ENCODE peak calls at places on chromosome 20, in six cellular contexts. N is tibial nerve, Z is stomach, H is DND-41, O is pancreas, L is A549. S is an unnamed sample.

GRCh38 chr20:36607586-36608387 is 2.2 kb downstream of the RAB5IF start:
- DNase-seq in N (no peak), Z (peak), H (no peak), O (no peak), L (peak), S (no peak)

GRCh38 chr20:36063916-36064660 is 90.5 kb upstream of the EPB41L1 start:
- DNase-seq in N (no peak), Z (no peak), H (no peak), O (no peak), L (no peak), S (no peak)

GRCh38 chr20:2835331-2835796 is 5.1 kb downstream of the PCED1A start:
- DNase-seq in N (no peak), Z (no peak), H (no peak), O (no peak), L (no peak), S (no peak)

GRCh38 chr20:10985536-10985935 is 311.7 kb upstream of the JAG1 start:
- DNase-seq in N (peak), Z (no peak), H (no peak), O (no peak), L (peak), S (peak)

GRCh38 chr20:4509825-4510522 is 211.7 kb upstream of the PRND start:
- DNase-seq in N (no peak), Z (no peak), H (no peak), O (no peak), L (peak), S (peak)

GRCh38 chr20:57251344-57251743 is 15.1 kb downstream of the BMP7 start:
- DNase-seq in N (no peak), Z (no peak), H (peak), O (no peak), L (no peak), S (peak)

GRCh38 chr20:49237531-49237930 is 18.3 kb downstream of the DDX27 start:
- DNase-seq in N (no peak), Z (no peak), H (no peak), O (no peak), L (no peak), S (no peak)

GRCh38 chr20:12914804-12915203 is 94.0 kb upstream of the SPTLC3 start:
- DNase-seq in N (no peak), Z (no peak), H (no peak), O (no peak), L (no peak), S (no peak)

GRCh38 chr20:17833036-17833674 is 133.4 kb downstream of the BANF2 start:
- DNase-seq in N (no peak), Z (no peak), H (no peak), O (no peak), L (no peak), S (no peak)

GRCh38 chr20:63441136-63441776 is 31.2 kb downstream of the KCNQ2 start:
- DNase-seq in N (no peak), Z (no peak), H (no peak), O (no peak), L (no peak), S (no peak)

GRCh38 chr20:64105846-64106434 is 1.4 kb downstream of the NPBWR2 start:
- DNase-seq in N (no peak), Z (no peak), H (no peak), O (peak), L (no peak), S (no peak)

GRCh38 chr20:16942702-16943101 is 194.5 kb downstream of the OTOR start:
- DNase-seq in N (no peak), Z (no peak), H (no peak), O (no peak), L (no peak), S (no peak)

GRCh38 chr20:41180599-41181333 is 43.4 kb downstream of the PLCG1 start:
- DNase-seq in N (peak), Z (peak), H (no peak), O (no peak), L (no peak), S (no peak)

GRCh38 chr20:3898639-3899038 is 9.5 kb downstream of the PANK2 start:
- DNase-seq in N (no peak), Z (no peak), H (no peak), O (no peak), L (no peak), S (no peak)

GRCh38 chr20:48065833-48066232 is 280.6 kb upstream of the SULF2 start:
- DNase-seq in N (no peak), Z (no peak), H (no peak), O (no peak), L (no peak), S (no peak)

GRCh38 chr20:43386878-43387277 is 70.8 kb upstream of the SRSF6 start:
- DNase-seq in N (no peak), Z (no peak), H (no peak), O (no peak), L (no peak), S (no peak)

GRCh38 chr20:44910690-44911262 is 916 bp downstream of the PABPC1L start:
- DNase-seq in N (no peak), Z (no peak), H (no peak), O (peak), L (peak), S (no peak)

GRCh38 chr20:37526839-37527637 is 638 bp downstream of the BLCAP start:
- DNase-seq in N (no peak), Z (peak), H (no peak), O (no peak), L (peak), S (no peak)

GRCh38 chr20:57403216-57403615 is 12.0 kb downstream of the RBM38 start:
- DNase-seq in N (no peak), Z (no peak), H (no peak), O (no peak), L (no peak), S (no peak)

GRCh38 chr20:24783631-24784492 is 165.2 kb upstream of the CST7 start:
- DNase-seq in N (no peak), Z (peak), H (peak), O (peak), L (peak), S (no peak)

GRCh38 chr20:47167846-47168245 is 188.7 kb downstream of the ZMYND8 start:
- DNase-seq in N (no peak), Z (no peak), H (no peak), O (no peak), L (no peak), S (no peak)

GRCh38 chr20:5714261-5715041 is 35.8 kb upstream of the SHLD1 start:
- DNase-seq in N (no peak), Z (no peak), H (peak), O (no peak), L (peak), S (peak)

GRCh38 chr20:5085380-5085779 is 34.4 kb downstream of the PCNA start:
- DNase-seq in N (no peak), Z (peak), H (no peak), O (no peak), L (no peak), S (no peak)

GRCh38 chr20:17626217-17627007 is 55.6 kb downstream of the RRBP1 start:
- DNase-seq in N (no peak), Z (peak), H (no peak), O (peak), L (no peak), S (no peak)

GRCh38 chr20:23061713-23062561 is 12.5 kb upstream of the THBD start:
- DNase-seq in N (no peak), Z (no peak), H (peak), O (no peak), L (peak), S (peak)

GRCh38 chr20:63744574-63745423 is 5.2 kb downstream of the SLC2A4RG start:
- DNase-seq in N (no peak), Z (no peak), H (no peak), O (no peak), L (no peak), S (no peak)

GRCh38 chr20:41172296-41173140 is 35.2 kb downstream of the PLCG1 start:
- DNase-seq in N (no peak), Z (peak), H (no peak), O (peak), L (no peak), S (no peak)

GRCh38 chr20:39974966-39975501 is 714.0 kb downstream of the MAFB start:
- DNase-seq in N (no peak), Z (no peak), H (no peak), O (no peak), L (no peak), S (no peak)

GRCh38 chr20:38990728-38991127 is 28.6 kb downstream of the DHX35 start:
- DNase-seq in N (no peak), Z (no peak), H (no peak), O (no peak), L (no peak), S (no peak)

GRCh38 chr20:64031822-64032314 is 4.1 kb upstream of the C20orf204 start:
- DNase-seq in N (no peak), Z (no peak), H (no peak), O (no peak), L (no peak), S (no peak)

GRCh38 chr20:2256132-2256531 is 39.7 kb upstream of the TGM3 start:
- DNase-seq in N (no peak), Z (no peak), H (no peak), O (no peak), L (no peak), S (no peak)

GRCh38 chr20:57070296-57070695 is 196.1 kb downstream of the BMP7 start:
- DNase-seq in N (no peak), Z (no peak), H (no peak), O (peak), L (no peak), S (no peak)

GRCh38 chr20:17533396-17533795 is 2.2 kb upstream of the BFSP1 start:
- DNase-seq in N (peak), Z (no peak), H (peak), O (no peak), L (peak), S (peak)

GRCh38 chr20:36644713-36645109 is 1.3 kb downstream of the SLA2 start:
- DNase-seq in N (no peak), Z (no peak), H (no peak), O (no peak), L (no peak), S (no peak)

GRCh38 chr20:62852196-62852595 is 9.4 kb downstream of the TCFL5 start:
- DNase-seq in N (no peak), Z (no peak), H (no peak), O (peak), L (no peak), S (no peak)

GRCh38 chr20:31916724-31917123 is 35.1 kb downstream of the PDRG1 start:
- DNase-seq in N (no peak), Z (no peak), H (no peak), O (no peak), L (no peak), S (no peak)
- TF ChIP-seq CTCF in N (no peak), Z (no peak), H (no peak), O (no peak), L (no peak), S (no peak)

DNA sequence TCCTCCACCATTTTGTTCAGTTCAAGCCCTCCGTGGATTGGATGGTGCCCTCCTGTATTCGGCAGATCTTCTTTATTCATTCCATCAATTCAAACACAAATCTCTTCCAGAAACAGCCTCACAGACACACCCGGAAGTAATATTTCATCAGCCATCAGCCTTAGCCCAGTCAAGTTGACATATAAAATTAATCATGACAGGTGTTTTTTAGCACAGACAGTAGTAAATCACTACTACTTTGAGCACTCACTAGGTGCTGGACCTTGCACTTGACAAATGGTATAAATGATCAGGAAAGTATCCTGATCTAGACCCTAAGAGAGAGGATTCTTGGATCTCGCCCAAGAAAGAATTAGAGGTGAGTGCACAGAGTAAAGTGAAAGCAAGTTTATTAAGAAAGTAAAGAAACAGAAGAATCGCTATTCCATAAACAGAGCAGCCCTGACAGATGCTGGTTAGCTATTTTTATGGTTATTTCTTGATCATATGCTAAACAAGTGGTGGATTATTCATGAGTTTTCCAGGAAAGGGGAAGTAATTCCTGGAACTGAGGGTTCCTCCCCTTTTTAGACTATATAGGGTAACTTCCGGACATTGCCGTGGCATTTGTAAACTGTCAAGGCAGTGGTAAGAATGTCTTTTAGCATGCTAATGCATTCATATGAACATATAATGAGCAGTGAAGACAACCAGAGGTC is 194.6 kb upstream of the LAMP5 start:
- DNase-seq in N (no peak), Z (no peak), H (no peak), O (no peak), L (no peak), S (no peak)
- H3K27ac ChIP-seq in N (no peak), Z (peak), H (no peak), O (no peak), L (peak), S (no peak)

GRCh38 chr20:32443386-32443974 is 85.3 kb downstream of the ASXL1 start:
- DNase-seq in N (no peak), Z (no peak), H (no peak), O (no peak), L (no peak), S (no peak)

GRCh38 chr20:32440758-32441078 is 82.6 kb downstream of the ASXL1 start:
- DNase-seq in N (no peak), Z (no peak), H (no peak), O (no peak), L (no peak), S (no peak)

GRCh38 chr20:32441638-32442037 is 83.5 kb downstream of the ASXL1 start:
- DNase-seq in N (no peak), Z (peak), H (no peak), O (no peak), L (no peak), S (no peak)

GRCh38 chr20:32444474-32445220 is 86.5 kb downstream of the ASXL1 start:
- DNase-seq in N (no peak), Z (peak), H (no peak), O (no peak), L (no peak), S (no peak)

DNA sequence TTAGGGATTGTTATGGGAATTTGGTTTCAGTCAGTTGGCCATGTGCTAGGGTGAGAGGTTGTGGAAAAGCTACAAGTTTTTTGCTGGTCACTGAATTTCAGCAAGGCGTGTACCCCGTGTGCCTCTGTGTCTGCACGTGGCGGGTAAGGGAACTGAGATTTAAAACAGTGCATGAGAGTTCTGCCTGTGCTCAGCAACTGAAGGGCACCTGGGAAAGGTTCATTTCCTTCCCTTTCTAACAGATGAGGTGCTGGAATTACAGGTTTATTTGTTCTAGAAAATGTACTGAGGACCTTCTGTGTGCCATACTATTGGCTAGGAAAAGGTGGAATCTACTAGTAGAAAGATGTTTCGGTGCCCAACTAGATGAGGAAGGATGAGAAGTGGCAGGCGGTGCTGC is 84.5 kb downstream of the ASXL1 start:
- DNase-seq in N (no peak), Z (no peak), H (no peak), O (no peak), L (no peak), S (no peak)
- TF ChIP-seq CTCF in N (no peak), Z (no peak), H (no peak), O (no peak), L (no peak), S (no peak)

GRCh38 chr20:868279-868678 is 34.8 kb downstream of the FAM110A start:
- DNase-seq in N (no peak), Z (no peak), H (no peak), O (no peak), L (no peak), S (no peak)
- H3K27ac ChIP-seq in N (no peak), Z (no peak), H (no peak), O (no peak), L (no peak), S (no peak)

GRCh38 chr20:19249515-19249914 is 37.1 kb downstream of the SLC24A3 start:
- DNase-seq in N (peak), Z (no peak), H (no peak), O (no peak), L (peak), S (no peak)
- TF ChIP-seq CTCF in N (no peak), Z (no peak), H (no peak), O (no peak), L (peak), S (no peak)

GRCh38 chr20:58448958-58449357 is 59.9 kb downstream of the VAPB start:
- DNase-seq in N (no peak), Z (no peak), H (no peak), O (no peak), L (no peak), S (no peak)

GRCh38 chr20:58452667-58453255 is 62.4 kb downstream of the APCDD1L start:
- DNase-seq in N (no peak), Z (no peak), H (no peak), O (no peak), L (no peak), S (no peak)

GRCh38 chr20:58449703-58450138 is 60.7 kb downstream of the VAPB start:
- DNase-seq in N (no peak), Z (no peak), H (no peak), O (no peak), L (no peak), S (no peak)

GRCh38 chr20:58447733-58448391 is 58.8 kb downstream of the VAPB start:
- DNase-seq in N (peak), Z (peak), H (peak), O (no peak), L (peak), S (peak)

DNA sequence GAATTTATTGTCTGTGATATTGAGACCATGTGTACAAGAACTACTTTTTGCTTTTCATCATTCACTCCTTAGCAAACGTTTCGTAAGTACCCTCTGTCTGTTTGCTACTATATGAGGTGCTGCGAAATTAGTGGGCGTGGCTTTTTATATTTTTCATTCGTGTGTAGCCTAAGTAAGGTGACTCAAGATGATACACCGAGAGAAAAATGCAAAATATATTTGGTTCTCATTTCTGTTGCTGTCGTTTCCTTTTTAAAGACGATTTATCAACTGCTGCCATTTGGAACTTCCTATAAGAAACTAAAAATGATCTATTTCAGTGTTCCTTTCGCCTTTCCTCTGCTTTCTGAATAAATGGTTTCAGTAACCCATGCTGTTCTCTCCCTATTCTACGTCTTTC is 61.2 kb downstream of the VAPB start:
- DNase-seq in N (no peak), Z (no peak), H (no peak), O (no peak), L (no peak), S (no peak)
- H3K27ac ChIP-seq in N (no peak), Z (no peak), H (no peak), O (no peak), L (no peak), S (no peak)

GRCh38 chr20:33837096-33837830 is 26.1 kb downstream of the CHMP4B start:
- DNase-seq in N (no peak), Z (no peak), H (no peak), O (no peak), L (no peak), S (no peak)
- TF ChIP-seq CTCF in N (no peak), Z (no peak), H (no peak), O (no peak), L (no peak), S (no peak)

GRCh38 chr20:50393242-50393641 is 116.9 kb upstream of the PTPN1 start:
- DNase-seq in N (no peak), Z (no peak), H (no peak), O (no peak), L (no peak), S (no peak)
- H3K27ac ChIP-seq in N (no peak), Z (peak), H (no peak), O (no peak), L (peak), S (no peak)

S was measured in brain microvascular endothelial cell.